ENCODE peak calls at places on chromosome 9, in seven cellular contexts. J is trophoblast cell, Y is neuronal stem cell, W is IMR-90, H is mesendoderm, K is mesenchymal stem cell, S is H1. D is an unnamed sample.

GRCh38 chr9:95004452-95005275 is 278.2 kb downstream of the AOPEP start:
- DNase-seq in J (peak; percentile 55), Y (no peak), W (no peak), H (peak; percentile 29), K (peak; percentile 26), S (no peak), D (no peak)

GRCh38 chr9:2017459-2018161 is 2.5 kb downstream of the SMARCA2 start:
- DNase-seq in J (peak; percentile 80), Y (peak; percentile 30), W (peak; percentile 80), H (peak; percentile 45), K (peak; percentile 89), S (no peak), D (peak; percentile 52)

GRCh38 chr9:3014164-3014563 is 170.3 kb upstream of the PUM3 start:
- DNase-seq in J (no peak), Y (no peak), W (no peak), H (no peak), K (no peak), S (no peak), D (no peak)

GRCh38 chr9:125997510-125997823 is 250.3 kb downstream of the PBX3 start:
- DNase-seq in J (no peak), Y (no peak), W (no peak), H (no peak), K (no peak), S (no peak), D (no peak)

GRCh38 chr9:32873546-32873945 is 90.2 kb downstream of the TMEM215 start:
- DNase-seq in J (peak; percentile 82), Y (no peak), W (no peak), H (peak; percentile 42), K (no peak), S (no peak), D (no peak)

GRCh38 chr9:110526426-110526825 is 53.1 kb downstream of the SVEP1 start:
- DNase-seq in J (no peak), Y (no peak), W (peak; percentile 75), H (no peak), K (no peak), S (no peak), D (no peak)

GRCh38 chr9:23779220-23779619 is 46.8 kb downstream of the ELAVL2 start:
- DNase-seq in J (no peak), Y (peak; percentile 24), W (no peak), H (peak; percentile 47), K (no peak), S (no peak), D (peak; percentile 39)

GRCh38 chr9:122822056-122822455 is 6.3 kb downstream of the PDCL start:
- DNase-seq in J (peak; percentile 13), Y (no peak), W (no peak), H (no peak), K (no peak), S (no peak), D (no peak)

GRCh38 chr9:80648336-80648735 is 1041.0 kb downstream of the TLE1 start:
- DNase-seq in J (peak; percentile 54), Y (no peak), W (peak; percentile 78), H (peak; percentile 14), K (peak; percentile 62), S (no peak), D (no peak)

GRCh38 chr9:81490605-81491331 is 198.6 kb downstream of the TLE1 start:
- DNase-seq in J (no peak), Y (no peak), W (peak; percentile 86), H (no peak), K (peak; percentile 87), S (no peak), D (no peak)

GRCh38 chr9:94865599-94866456 is 139.3 kb downstream of the AOPEP start:
- DNase-seq in J (no peak), Y (peak; percentile 48), W (peak; percentile 84), H (no peak), K (peak; percentile 62), S (no peak), D (no peak)

GRCh38 chr9:37859043-37859442 is 44.9 kb downstream of the SLC25A51 start:
- DNase-seq in J (peak; percentile 12), Y (no peak), W (peak; percentile 33), H (peak; percentile 13), K (peak; percentile 25), S (no peak), D (no peak)

GRCh38 chr9:21831841-21832509 is 29.5 kb downstream of the MTAP start:
- DNase-seq in J (peak; percentile 73), Y (no peak), W (peak; percentile 98), H (peak; percentile 81), K (peak; percentile 100), S (no peak), D (no peak)

GRCh38 chr9:73714294-73714693 is 562.6 kb downstream of the ANXA1 start:
- DNase-seq in J (no peak), Y (no peak), W (no peak), H (no peak), K (peak; percentile 1), S (no peak), D (no peak)

GRCh38 chr9:89323257-89323841 is 5.0 kb downstream of the SECISBP2 start:
- DNase-seq in J (peak; percentile 22), Y (no peak), W (no peak), H (no peak), K (no peak), S (no peak), D (no peak)

GRCh38 chr9:121197135-121197534 is 4.5 kb downstream of the RAB14 start:
- DNase-seq in J (no peak), Y (no peak), W (no peak), H (no peak), K (no peak), S (no peak), D (no peak)

GRCh38 chr9:105633373-105633772 is 28.9 kb upstream of the TAL2 start:
- DNase-seq in J (peak; percentile 59), Y (no peak), W (no peak), H (no peak), K (no peak), S (no peak), D (no peak)

GRCh38 chr9:123679330-123679987 is 250.5 kb downstream of the DENND1A start:
- DNase-seq in J (no peak), Y (no peak), W (peak; percentile 27), H (no peak), K (peak; percentile 39), S (no peak), D (no peak)

GRCh38 chr9:14400658-14400995 is 86.7 kb upstream of the NFIB start:
- DNase-seq in J (peak; percentile 55), Y (no peak), W (peak; percentile 58), H (peak; percentile 98), K (peak; percentile 78), S (peak; percentile 62), D (peak; percentile 83)

GRCh38 chr9:109507421-109507838 is 9.3 kb upstream of the PTPN3 start:
- DNase-seq in J (peak; percentile 94), Y (no peak), W (peak; percentile 86), H (no peak), K (peak; percentile 96), S (no peak), D (no peak)

GRCh38 chr9:116937361-116937760 is 250.3 kb downstream of the TRIM32 start:
- DNase-seq in J (no peak), Y (no peak), W (peak; percentile 71), H (no peak), K (no peak), S (no peak), D (no peak)

GRCh38 chr9:4862506-4863250 is 69.9 kb downstream of the RCL1 start:
- DNase-seq in J (peak; percentile 92), Y (no peak), W (peak; percentile 51), H (peak; percentile 14), K (peak; percentile 3), S (no peak), D (no peak)

GRCh38 chr9:132586830-132587483 is 4.6 kb downstream of the BARHL1 start:
- DNase-seq in J (no peak), Y (no peak), W (no peak), H (no peak), K (no peak), S (no peak), D (no peak)

GRCh38 chr9:79757906-79758669 is 186.3 kb downstream of the TLE4 start:
- DNase-seq in J (peak; percentile 57), Y (no peak), W (peak; percentile 46), H (peak; percentile 8), K (peak; percentile 65), S (no peak), D (no peak)

GRCh38 chr9:18800579-18800978 is 232.4 kb downstream of the SAXO1 start:
- DNase-seq in J (no peak), Y (no peak), W (no peak), H (no peak), K (no peak), S (no peak), D (no peak)

GRCh38 chr9:115117999-115118470 is at the start of gene TNC:
- DNase-seq in J (peak; percentile 10), Y (peak; percentile 52), W (peak; percentile 92), H (peak; percentile 96), K (peak; percentile 81), S (no peak), D (peak; percentile 63)

GRCh38 chr9:31519011-31519410 is 865.4 kb upstream of the ACO1 start:
- DNase-seq in J (no peak), Y (no peak), W (no peak), H (peak; percentile 36), K (no peak), S (no peak), D (peak; percentile 37)

DNA sequence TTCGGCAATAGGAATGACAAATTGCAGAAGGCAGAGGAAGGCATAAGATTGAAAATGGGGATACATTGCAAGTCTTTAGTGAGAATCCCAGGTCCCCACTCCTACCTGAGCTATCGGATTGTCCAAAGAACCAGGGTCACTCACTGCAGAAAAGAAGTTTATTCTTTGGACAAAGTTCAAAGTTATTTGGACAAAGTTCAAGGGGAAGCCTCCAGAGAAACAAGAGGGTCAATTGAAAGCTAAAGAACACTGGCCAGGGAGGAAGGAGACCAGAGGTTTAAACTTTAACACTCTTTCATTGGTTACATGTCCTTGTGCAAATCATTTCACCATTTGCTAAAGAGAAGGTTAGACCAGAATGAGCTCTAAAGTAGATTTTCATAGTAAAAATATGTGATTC is 5.2 kb upstream of the UHRF2 start:
- DNase-seq in J (no peak), Y (no peak), W (no peak), H (no peak), K (no peak), S (no peak), D (no peak)
- H4K8ac ChIP-seq in J (no peak overlapping the region), Y (no peak overlapping the region), W (no peak overlapping the region), H (no peak overlapping the region), K (no peak overlapping the region), S (no peak overlapping the region), D (no peak overlapping the region)

GRCh38 chr9:78314953-78315870 is 18.3 kb downstream of the PSAT1 start:
- DNase-seq in J (no peak), Y (no peak), W (peak; percentile 65), H (no peak), K (no peak), S (no peak), D (no peak)
- H3K4ac ChIP-seq in J (no peak overlapping the region), Y (no peak overlapping the region), W (no peak overlapping the region), H (no peak overlapping the region), K (no peak overlapping the region), S (no peak overlapping the region), D (no peak overlapping the region)

DNA sequence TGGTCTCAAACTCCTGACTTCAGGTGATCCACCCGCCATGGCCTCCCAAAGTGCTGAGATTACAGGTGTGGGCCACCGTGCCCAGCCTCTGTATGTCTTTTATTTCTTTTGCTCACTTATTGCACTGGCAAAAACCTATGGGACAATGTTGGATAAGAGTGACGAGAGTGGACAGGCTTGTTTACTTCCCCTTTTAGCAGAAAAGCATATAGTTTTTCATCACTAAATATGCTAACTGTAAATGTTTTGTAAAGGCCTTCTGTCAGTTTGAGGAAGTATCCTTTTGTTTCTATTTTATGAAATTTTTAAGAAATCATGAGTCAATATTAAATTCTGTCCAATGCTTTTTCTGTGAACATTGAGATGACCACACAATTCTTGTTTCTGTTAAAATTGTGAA is 103.3 kb downstream of the AUH start:
- DNase-seq in J (no peak), Y (no peak), W (no peak), H (no peak), K (no peak), S (no peak), D (no peak)
- H4K8ac ChIP-seq in J (no peak overlapping the region), Y (no peak overlapping the region), W (no peak overlapping the region), H (no peak overlapping the region), K (no peak overlapping the region), S (no peak overlapping the region), D (no peak overlapping the region)

GRCh38 chr9:71814805-71815204 is 46.5 kb upstream of the CEMIP2 start:
- DNase-seq in J (no peak), Y (no peak), W (no peak), H (no peak), K (no peak), S (no peak), D (no peak)
- H3K4ac ChIP-seq in J (no peak overlapping the region), Y (no peak overlapping the region), W (no peak overlapping the region), H (no peak overlapping the region), K (no peak overlapping the region), S (no peak overlapping the region), D (no peak overlapping the region)